ENCODE peak calls at places on chromosomes 5 and 9, in ten cellular contexts. A, R, L, W, G, J, M, H, T and V are unnamed samples.
A peak's percentile ranks its signal among the peaks of the same experiment; 100 is the strongest.

GRCh38 chr9:129394920-129395279 is 216.8 kb upstream of the IER5L start:
- DNase-seq in A (no peak), R (no peak), L (no peak), W (no peak), G (no peak), J (no peak), M (no peak), H (no peak), T (no peak), V (no peak)

GRCh38 chr5:10140195-10140973 is 109.3 kb downstream of the ATPSCKMT start:
- DNase-seq in A (no peak), R (no peak), L (peak; percentile 56), W (peak; percentile 77), G (peak; percentile 5), J (no peak), M (no peak), H (no peak), T (no peak), V (no peak)

GRCh38 chr5:134509308-134510040 is 16.0 kb upstream of the JADE2 start:
- DNase-seq in A (no peak), R (no peak), L (peak; percentile 10), W (no peak), G (peak; percentile 24), J (peak; percentile 71), M (no peak), H (no peak), T (no peak), V (no peak)

GRCh38 chr5:77356740-77357139 is 135.4 kb downstream of the WDR41 start:
- DNase-seq in A (no peak), R (peak; percentile 24), L (no peak), W (no peak), G (no peak), J (no peak), M (no peak), H (no peak), T (peak; percentile 16), V (no peak)

GRCh38 chr5:177113566-177114424 is 19.8 kb upstream of the NSD1 start:
- DNase-seq in A (peak; percentile 16), R (peak; percentile 79), L (peak; percentile 90), W (peak; percentile 96), G (peak; percentile 77), J (peak; percentile 78), M (peak; percentile 79), H (peak; percentile 93), T (peak; percentile 55), V (no peak)

GRCh38 chr5:62068554-62068953 is 237.5 kb upstream of the KIF2A start:
- DNase-seq in A (no peak), R (no peak), L (no peak), W (no peak), G (no peak), J (no peak), M (no peak), H (no peak), T (no peak), V (no peak)

GRCh38 chr5:97245371-97245770 is 62.3 kb upstream of the RIOK2 start:
- DNase-seq in A (no peak), R (no peak), L (no peak), W (no peak), G (no peak), J (no peak), M (no peak), H (peak; percentile 75), T (no peak), V (no peak)

GRCh38 chr9:93091453-93092081 is 4.5 kb upstream of the CARD19 start:
- DNase-seq in A (peak; percentile 9), R (no peak), L (no peak), W (peak; percentile 93), G (peak; percentile 90), J (peak; percentile 87), M (peak; percentile 75), H (no peak), T (peak; percentile 89), V (peak; percentile 69)

GRCh38 chr9:88691811-88692210 is 156.8 kb downstream of the NXNL2 start:
- DNase-seq in A (no peak), R (no peak), L (no peak), W (no peak), G (peak; percentile 77), J (no peak), M (no peak), H (no peak), T (no peak), V (no peak)

GRCh38 chr5:132392978-132393825 is 23.7 kb downstream of the SLC22A5 start:
- DNase-seq in A (no peak), R (no peak), L (no peak), W (no peak), G (no peak), J (no peak), M (no peak), H (no peak), T (no peak), V (peak; percentile 54)

GRCh38 chr5:140220698-140221064 is 45.7 kb downstream of the CYSTM1 start:
- DNase-seq in A (no peak), R (no peak), L (peak; percentile 72), W (no peak), G (no peak), J (no peak), M (no peak), H (peak; percentile 23), T (no peak), V (no peak)

GRCh38 chr5:160887780-160888179 is 35.8 kb upstream of the ATP10B start:
- DNase-seq in A (no peak), R (no peak), L (no peak), W (no peak), G (no peak), J (no peak), M (no peak), H (no peak), T (no peak), V (no peak)

GRCh38 chr9:70292253-70292652 is 33.5 kb downstream of the SMC5 start:
- DNase-seq in A (no peak), R (no peak), L (no peak), W (no peak), G (no peak), J (no peak), M (no peak), H (no peak), T (no peak), V (no peak)

GRCh38 chr5:149099920-149100319 is 37.1 kb upstream of the SH3TC2 start:
- DNase-seq in A (no peak), R (no peak), L (no peak), W (no peak), G (no peak), J (no peak), M (no peak), H (no peak), T (no peak), V (no peak)

GRCh38 chr5:97102010-97102470 is 40.4 kb downstream of the LIX1 start:
- DNase-seq in A (no peak), R (no peak), L (no peak), W (peak; percentile 63), G (no peak), J (no peak), M (no peak), H (no peak), T (no peak), V (no peak)

GRCh38 chr9:33815781-33816180 is 1.2 kb upstream of the UBE2R2 start:
- DNase-seq in A (no peak), R (no peak), L (no peak), W (no peak), G (no peak), J (no peak), M (no peak), H (no peak), T (no peak), V (no peak)

GRCh38 chr5:32709789-32710334 is 1.3 kb upstream of the NPR3 start:
- DNase-seq in A (no peak), R (peak; percentile 36), L (peak; percentile 90), W (peak; percentile 93), G (peak; percentile 85), J (peak; percentile 53), M (peak; percentile 38), H (peak; percentile 90), T (peak; percentile 64), V (peak; percentile 84)

GRCh38 chr9:137269231-137269772 is 8.2 kb upstream of the TOR4A start:
- DNase-seq in A (no peak), R (no peak), L (peak; percentile 79), W (peak; percentile 72), G (peak; percentile 77), J (no peak), M (peak; percentile 33), H (no peak), T (no peak), V (no peak)

GRCh38 chr9:93589688-93590087 is 13.3 kb downstream of the PHF2 start:
- DNase-seq in A (no peak), R (no peak), L (no peak), W (no peak), G (peak; percentile 20), J (no peak), M (no peak), H (no peak), T (no peak), V (peak; percentile 66)

GRCh38 chr9:31084331-31084730 is 1300.1 kb upstream of the ACO1 start:
- DNase-seq in A (no peak), R (no peak), L (no peak), W (no peak), G (no peak), J (no peak), M (no peak), H (no peak), T (no peak), V (no peak)